ENCODE peak calls at places on chromosome 22, in nine cellular contexts. J is stimulated activated CD4-positive, alpha-beta T cell treated with anti-CD3 and anti-CD28 coated beads, Interleukin-1b, Interleukin-23, amount 100 ng/mL, for 4 hours; M is fibroblast of the conjunctiva; L is NCI-H1417 treated with DMSO at 0.1 percent for 48 hours; W is endothelial cell; E is brain microvascular endothelial cell; V is GM19239; K is H9; O is activated CD4-positive, CD25-positive, alpha-beta regulatory T cell treated with anti-CD3 and anti-CD28 coated beads, Interleukin-2, amount 50 U/mL, for 16 hours. H is an unnamed sample.
A peak's percentile ranks its signal among the peaks of the same experiment; 100 is the strongest.

GRCh38 chr22:42500164-42500835 is 19.3 kb downstream of the RRP7A start:
- DNase-seq in O (peak; percentile 63), M (peak; percentile 51), J (peak; percentile 73), V (peak; percentile 99), L (no peak), W (peak; percentile 45), E (peak; percentile 54), K (peak; percentile 96), H (peak; percentile 100)

GRCh38 chr22:23539135-23539838 is 40.8 kb downstream of the IGLL1 start:
- DNase-seq in M (peak; percentile 70), V (peak; percentile 54), W (peak; percentile 72), O (peak; percentile 37), K (peak; percentile 88), L (no peak), J (peak; percentile 55), E (peak; percentile 72), H (peak; percentile 79)

GRCh38 chr22:28710112-28710888 is 30.7 kb upstream of the TTC28 start:
- DNase-seq in K (no peak), M (peak; percentile 88), V (no peak), E (peak; percentile 73), W (no peak), L (no peak), J (no peak), O (no peak), H (no peak)

GRCh38 chr22:42887523-42888507 is 30.7 kb upstream of the ARFGAP3 start:
- DNase-seq in L (no peak), V (no peak), W (no peak), K (no peak), J (no peak), O (no peak), E (no peak), M (no peak), H (no peak)

GRCh38 chr22:33829549-33830280 is 90.6 kb downstream of the LARGE1 start:
- DNase-seq in L (no peak), V (no peak), O (no peak), M (no peak), W (no peak), K (no peak), J (no peak), E (no peak), H (no peak)

GRCh38 chr22:38228873-38229740 is 27.3 kb downstream of the MAFF start:
- DNase-seq in W (no peak), K (no peak), V (no peak), M (peak; percentile 31), L (no peak), E (peak; percentile 70), O (no peak), J (no peak), H (no peak)

GRCh38 chr22:47748887-47749286 is 986.4 kb downstream of the TBC1D22A start:
- DNase-seq in W (no peak), J (no peak), V (no peak), M (no peak), O (no peak), E (no peak), K (no peak), L (no peak), H (no peak)

GRCh38 chr22:20796731-20797130 is 22.8 kb downstream of the SERPIND1 start:
- DNase-seq in L (no peak), E (no peak), O (no peak), V (no peak), K (no peak), M (no peak), J (no peak), W (no peak), H (no peak)

GRCh38 chr22:21949569-21949918 is 3.1 kb downstream of the PPM1F start:
- DNase-seq in M (no peak), W (no peak), L (no peak), K (no peak), E (no peak), O (no peak), V (no peak), J (no peak), H (no peak)

GRCh38 chr22:33853200-33854097 is 66.8 kb downstream of the LARGE1 start:
- DNase-seq in W (no peak), O (no peak), L (no peak), K (peak; percentile 51), J (no peak), E (peak; percentile 85), M (peak; percentile 13), V (peak; percentile 74), H (peak; percentile 69)

GRCh38 chr22:45341503-45341902 is 31.8 kb downstream of the FAM118A start:
- DNase-seq in W (no peak), M (no peak), J (no peak), V (no peak), E (no peak), K (no peak), L (no peak), O (no peak), H (no peak)

GRCh38 chr22:47191630-47192105 is 429.2 kb downstream of the TBC1D22A start:
- DNase-seq in J (no peak), V (no peak), M (no peak), O (no peak), K (no peak), W (no peak), E (no peak), L (no peak), H (no peak)

GRCh38 chr22:24429411-24430365 is 2.3 kb downstream of the ADORA2A start:
- DNase-seq in K (peak; percentile 65), W (no peak), E (no peak), J (peak; percentile 39), L (no peak), V (no peak), O (peak; percentile 36), M (no peak), H (peak; percentile 81)

GRCh38 chr22:24433001-24433867 is 5.8 kb downstream of the ADORA2A start:
- DNase-seq in M (no peak), W (no peak), K (no peak), E (no peak), V (no peak), L (no peak), O (no peak), J (no peak), H (no peak)

GRCh38 chr22:30206964-30207363 is 39.6 kb downstream of the LIF start:
- DNase-seq in L (no peak), V (no peak), J (no peak), M (no peak), E (peak; percentile 98), W (no peak), K (peak; percentile 55), O (no peak), H (no peak)

GRCh38 chr22:38882972-38883622 is 11.1 kb upstream of the CBX6 start:
- DNase-seq in V (no peak), M (no peak), L (no peak), W (no peak), J (no peak), K (no peak), E (no peak), O (no peak), H (no peak)

GRCh38 chr22:32476286-32476685 is 1.7 kb downstream of the FBXO7 start:
- DNase-seq in W (no peak), E (no peak), L (no peak), M (no peak), V (no peak), K (no peak), J (no peak), O (no peak), H (peak; percentile 44)